ENCODE peak calls at places on chromosomes 1 and 21, in four cellular contexts. R is K562, U is HEK293T, L is HepG2. J is an unnamed sample.

GRCh38 chr1:185439727-185440415 is 122.8 kb upstream of the IVNS1ABP start:
- DNase-seq in R (no peak), U (no peak), L (no peak), J (peak; percentile 20)

GRCh38 chr1:201275266-201275666 is 8.0 kb upstream of the PKP1 start:
- DNase-seq in R (no peak), U (no peak), L (no peak), J (no peak)

GRCh38 chr1:1997561-1997960 is 6.0 kb downstream of the CFAP74 start:
- DNase-seq in R (no peak), U (no peak), L (no peak), J (no peak)

GRCh38 chr1:63888984-63889383 is 115.2 kb downstream of the ROR1 start:
- DNase-seq in R (no peak), U (no peak), L (no peak), J (no peak)

GRCh38 chr1:76170522-76170921 is 96.0 kb downstream of the ST6GALNAC3 start:
- DNase-seq in R (no peak), U (no peak), L (no peak), J (no peak)

GRCh38 chr1:172976222-172977041 is 74.3 kb downstream of the TNFSF18 start:
- DNase-seq in R (no peak), U (no peak), L (peak; percentile 87), J (no peak)

GRCh38 chr1:58460469-58460868 is 86.1 kb downstream of the OMA1 start:
- DNase-seq in R (no peak), U (no peak), L (no peak), J (no peak)

GRCh38 chr1:90850181-90850924 is 133.3 kb upstream of the BARHL2 start:
- DNase-seq in R (peak; percentile 48), U (peak; percentile 54), L (peak; percentile 29), J (no peak)

GRCh38 chr21:42684109-42684916 is 30.9 kb downstream of the PDE9A start:
- DNase-seq in R (no peak), U (no peak), L (no peak), J (no peak)

GRCh38 chr1:78237364-78237916 is 191.7 kb downstream of the GIPC2 start:
- DNase-seq in R (no peak), U (no peak), L (no peak), J (no peak)

GRCh38 chr1:15139654-15140350 is 13.7 kb upstream of the TMEM51 start:
- DNase-seq in R (no peak), U (no peak), L (peak; percentile 96), J (no peak)

GRCh38 chr1:206674745-206675175 is 9.9 kb upstream of the MAPKAPK2 start:
- DNase-seq in R (no peak), U (no peak), L (no peak), J (no peak)

GRCh38 chr1:228087771-228088251 is 5.3 kb downstream of the ARF1 start:
- DNase-seq in R (no peak), U (no peak), L (no peak), J (no peak)

DNA sequence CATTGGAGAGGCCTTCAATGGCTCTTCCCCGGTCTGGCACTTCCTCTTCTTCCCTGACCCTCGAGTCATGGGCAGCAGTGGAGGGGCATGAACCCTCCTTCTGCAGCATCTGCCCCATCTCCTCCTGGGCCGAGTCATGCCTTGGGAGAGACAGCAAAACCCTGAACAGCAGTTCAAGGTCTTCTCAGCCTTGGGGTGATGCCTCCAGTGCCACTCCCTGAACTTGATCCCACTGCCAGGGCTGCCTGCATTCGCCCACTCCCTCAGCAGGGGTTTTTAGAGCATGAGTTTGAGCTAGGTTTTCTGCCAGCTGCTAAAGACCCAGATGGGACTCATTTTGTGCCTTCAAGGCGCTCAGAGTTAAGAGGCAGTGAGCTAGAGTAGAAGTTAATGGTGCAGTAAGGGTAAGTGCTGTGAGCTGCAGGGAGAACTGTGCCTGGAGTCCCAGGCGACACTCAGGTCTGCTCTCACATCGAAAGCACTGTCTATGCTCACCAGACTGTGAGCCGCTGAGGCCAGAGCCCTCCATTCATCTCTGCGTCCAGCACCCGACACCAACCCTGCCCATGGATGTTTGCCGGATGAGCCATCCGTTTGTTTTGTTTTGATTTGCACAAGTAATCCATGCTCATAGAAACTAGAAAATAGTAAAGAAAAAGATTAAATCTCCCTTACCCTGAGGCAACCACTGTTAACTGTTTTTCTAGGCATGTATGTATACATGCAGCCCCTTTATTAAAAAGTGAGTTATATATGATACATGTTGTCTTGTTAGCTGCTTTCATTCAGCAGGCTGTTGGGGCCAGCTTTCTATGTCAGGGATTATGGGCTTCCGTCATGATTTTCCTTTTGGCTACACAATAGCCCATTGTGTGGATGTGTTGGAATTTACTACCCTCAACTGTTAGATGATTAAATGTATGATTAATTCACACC is 67.9 kb downstream of the VPS26C start:
- DNase-seq in R (no peak), U (no peak), L (no peak), J (no peak)
- TF ChIP-seq TARDBP in R (no peak), U (no peak), L (no peak), J (no peak)

GRCh38 chr1:89259283-89259971 is 13.2 kb downstream of the GBP5 start:
- DNase-seq in R (no peak), U (no peak), L (no peak), J (no peak)

GRCh38 chr1:89254658-89255287 is 17.9 kb downstream of the GBP5 start:
- DNase-seq in R (no peak), U (no peak), L (no peak), J (no peak)

GRCh38 chr1:89260042-89260441 is 12.6 kb downstream of the GBP5 start:
- DNase-seq in R (no peak), U (no peak), L (no peak), J (no peak)

GRCh38 chr1:89260575-89261275 is 11.9 kb downstream of the GBP5 start:
- DNase-seq in R (no peak), U (no peak), L (no peak), J (no peak)

GRCh38 chr1:89257036-89257435 is 15.6 kb downstream of the GBP5 start:
- DNase-seq in R (no peak), U (no peak), L (no peak), J (no peak)
- TF ChIP-seq TARDBP in R (no peak), U (no peak), L (no peak), J (no peak)

DNA sequence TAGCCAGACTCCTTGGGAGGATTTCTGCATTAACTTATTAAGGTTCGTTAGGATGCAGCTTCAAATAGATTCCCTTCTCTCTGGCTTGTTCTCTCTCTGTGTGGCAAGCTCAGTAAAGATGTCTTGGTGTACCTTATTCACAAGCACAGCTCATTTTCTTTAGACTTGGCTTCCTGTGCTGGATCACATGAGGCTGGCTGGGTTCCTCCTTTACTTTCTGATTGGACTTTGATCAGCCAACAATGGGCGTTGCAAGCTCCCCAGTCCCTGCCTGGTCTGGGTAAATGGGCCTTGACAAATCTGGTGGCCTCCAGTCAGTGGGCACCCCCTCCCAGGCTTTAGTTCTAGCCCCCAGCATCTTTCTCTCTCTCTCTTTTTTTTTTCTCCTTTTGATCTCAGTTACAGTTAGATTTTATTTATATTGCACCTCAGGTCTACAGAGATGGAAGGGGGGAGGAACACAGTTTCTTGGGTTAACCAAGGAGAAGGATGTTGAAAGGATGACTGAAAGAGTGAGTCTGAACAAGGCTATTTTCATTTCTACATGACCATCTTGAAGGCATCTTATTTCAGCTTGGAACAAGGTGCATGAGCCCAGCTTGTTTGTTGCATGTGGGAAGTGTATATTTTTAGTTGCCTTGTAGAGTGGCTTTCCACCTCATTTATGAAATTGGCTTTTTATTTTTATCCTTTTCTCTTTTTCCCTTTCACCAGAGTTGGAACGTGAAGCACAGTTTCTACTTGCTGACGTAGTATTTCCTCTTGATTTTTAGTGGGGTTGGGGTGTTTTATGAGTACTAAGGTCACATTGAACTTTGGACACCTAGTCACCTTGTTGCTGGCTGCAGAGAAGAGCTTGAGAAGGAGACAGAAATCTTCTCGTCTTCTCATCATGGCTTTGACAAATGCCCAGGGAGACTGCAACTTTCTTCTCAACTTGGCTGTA is 77.1 kb downstream of the PBX1 start:
- DNase-seq in R (no peak), U (no peak), L (no peak), J (no peak)
- TF ChIP-seq TARDBP in R (no peak), U (no peak), L (no peak), J (no peak)

GRCh38 chr1:5455056-5455455 is 537.2 kb downstream of the NPHP4 start:
- DNase-seq in R (no peak), U (no peak), L (no peak), J (no peak)

GRCh38 chr1:5451671-5452070 is 540.6 kb downstream of the NPHP4 start:
- DNase-seq in R (no peak), U (no peak), L (no peak), J (no peak)

GRCh38 chr1:5456090-5456789 is 536.0 kb downstream of the NPHP4 start:
- DNase-seq in R (peak; percentile 30), U (no peak), L (no peak), J (no peak)

GRCh38 chr1:5458248-5458647 is 534.0 kb downstream of the NPHP4 start:
- DNase-seq in R (no peak), U (no peak), L (no peak), J (no peak)

GRCh38 chr1:5455651-5456050 is 536.6 kb downstream of the NPHP4 start:
- DNase-seq in R (no peak), U (no peak), L (no peak), J (no peak)
- TF ChIP-seq TARDBP in R (no peak), U (no peak), L (no peak), J (no peak)

J was measured in GM12878.